ENCODE peak calls at places on chromosomes 7 and 10, in seven cellular contexts. K is HuH-7.5; T is NCI-H1092 treated with DMSO at 0.1 percent for 48 hours; C is activated naive CD8-positive, alpha-beta T cell treated with anti-CD3 and anti-CD28 coated beads, Interleukin-2, amount 50 U/mL, for 24 hours; N is activated CD4-positive, alpha-beta T cell treated with anti-CD3 and anti-CD28 coated beads for 4 hours; M is SW480; X is colonic mucosa. F is an unnamed sample.
A peak's percentile ranks its signal among the peaks of the same experiment; 100 is the strongest.

GRCh38 chr10:132690821-132691610 is 94.9 kb downstream of the NKX6-2 start:
- DNase-seq in K (no peak), T (no peak), C (no peak), N (no peak), M (no peak), X (no peak), F (no peak)

GRCh38 chr7:16421333-16422099 is at the start of gene CRPPA:
- DNase-seq in K (peak; percentile 23), T (peak; percentile 60), C (peak; percentile 33), N (peak; percentile 26), M (peak; percentile 64), X (peak; percentile 49), F (peak; percentile 41)

GRCh38 chr10:72250666-72251065 is 23.1 kb upstream of the DDIT4 start:
- DNase-seq in K (no peak), T (no peak), C (no peak), N (no peak), M (no peak), X (no peak), F (no peak)

GRCh38 chr10:66719483-66719882 is 206.4 kb upstream of the LRRTM3 start:
- DNase-seq in K (no peak), T (no peak), C (no peak), N (no peak), M (no peak), X (no peak), F (no peak)

GRCh38 chr10:102779680-102780079 is 35.9 kb downstream of the WBP1L start:
- DNase-seq in K (no peak), T (no peak), C (no peak), N (no peak), M (no peak), X (no peak), F (no peak)

GRCh38 chr10:14146005-14146404 is 184.7 kb downstream of the FRMD4A start:
- DNase-seq in K (no peak), T (no peak), C (no peak), N (no peak), M (no peak), X (no peak), F (no peak)

GRCh38 chr10:987635-987905 is 664 bp upstream of the GTPBP4 start:
- DNase-seq in K (no peak), T (no peak), C (no peak), N (no peak), M (peak; percentile 5), X (no peak), F (no peak)

GRCh38 chr10:123019941-123020703 is 11.3 kb downstream of the ACADSB start:
- DNase-seq in K (peak; percentile 25), T (no peak), C (no peak), N (no peak), M (no peak), X (no peak), F (no peak)

GRCh38 chr7:158782638-158783490 is 46.4 kb downstream of the ESYT2 start:
- DNase-seq in K (no peak), T (no peak), C (no peak), N (no peak), M (no peak), X (no peak), F (no peak)

GRCh38 chr7:8579661-8580060 is 146.3 kb downstream of the NXPH1 start:
- DNase-seq in K (no peak), T (no peak), C (no peak), N (no peak), M (no peak), X (no peak), F (no peak)

GRCh38 chr7:50502947-50503346 is 52.8 kb upstream of the FIGNL1 start:
- DNase-seq in K (no peak), T (no peak), C (no peak), N (no peak), M (no peak), X (no peak), F (no peak)